ENCODE peak calls at places on chromosomes 3 and 15, in six cellular contexts. One of them, this sample, is unnamed.

GRCh38 chr3:57078366-57079220 is 18.1 kb downstream of the SPATA12 start:
- DNase-seq in AG08396: peak; percentile 55
- DNase-seq in 8988T: peak; percentile 77
- DNase-seq in stimulated activated CD4-positive, alpha-beta T cell treated with anti-CD3 and anti-CD28 coated beads, Interleukin-12 subunit alpha, Interleukin-12 subunit beta, amount 100 ng/mL, for 4 hours: peak; percentile 8
- DNase-seq in C1 segment of cervical spinal cord: peak; percentile 36
- DNase-seq in natural killer cell: no peak
- DNase-seq in this sample: peak; percentile 40

GRCh38 chr3:66675383-66675782 is 174.6 kb upstream of the LRIG1 start:
- DNase-seq in AG08396: no peak
- DNase-seq in 8988T: no peak
- DNase-seq in stimulated activated CD4-positive, alpha-beta T cell treated with anti-CD3 and anti-CD28 coated beads, Interleukin-12 subunit alpha, Interleukin-12 subunit beta, amount 100 ng/mL, for 4 hours: no peak
- DNase-seq in C1 segment of cervical spinal cord: no peak
- DNase-seq in natural killer cell: no peak
- DNase-seq in this sample: no peak

GRCh38 chr3:40523781-40524180 is 979 bp upstream of the ZNF621 start:
- DNase-seq in AG08396: no peak
- DNase-seq in 8988T: no peak
- DNase-seq in stimulated activated CD4-positive, alpha-beta T cell treated with anti-CD3 and anti-CD28 coated beads, Interleukin-12 subunit alpha, Interleukin-12 subunit beta, amount 100 ng/mL, for 4 hours: no peak
- DNase-seq in C1 segment of cervical spinal cord: no peak
- DNase-seq in natural killer cell: no peak
- DNase-seq in this sample: no peak

GRCh38 chr3:136750209-136750921 is 1.8 kb downstream of the STAG1 start:
- DNase-seq in AG08396: no peak
- DNase-seq in 8988T: no peak
- DNase-seq in stimulated activated CD4-positive, alpha-beta T cell treated with anti-CD3 and anti-CD28 coated beads, Interleukin-12 subunit alpha, Interleukin-12 subunit beta, amount 100 ng/mL, for 4 hours: no peak
- DNase-seq in C1 segment of cervical spinal cord: no peak
- DNase-seq in natural killer cell: no peak
- DNase-seq in this sample: no peak

GRCh38 chr3:15051531-15051930 is 13.6 kb downstream of the MRPS25 start:
- DNase-seq in AG08396: peak; percentile 67
- DNase-seq in 8988T: peak; percentile 81
- DNase-seq in stimulated activated CD4-positive, alpha-beta T cell treated with anti-CD3 and anti-CD28 coated beads, Interleukin-12 subunit alpha, Interleukin-12 subunit beta, amount 100 ng/mL, for 4 hours: peak; percentile 27
- DNase-seq in C1 segment of cervical spinal cord: no peak
- DNase-seq in natural killer cell: peak; percentile 23
- DNase-seq in this sample: peak; percentile 38

GRCh38 chr15:77111813-77112212 is 40.9 kb upstream of the TSPAN3 start:
- DNase-seq in AG08396: no peak
- DNase-seq in 8988T: no peak
- DNase-seq in stimulated activated CD4-positive, alpha-beta T cell treated with anti-CD3 and anti-CD28 coated beads, Interleukin-12 subunit alpha, Interleukin-12 subunit beta, amount 100 ng/mL, for 4 hours: no peak
- DNase-seq in C1 segment of cervical spinal cord: no peak
- DNase-seq in natural killer cell: no peak
- DNase-seq in this sample: no peak

GRCh38 chr3:186520957-186521842 is 23.0 kb downstream of the CRYGS start:
- DNase-seq in AG08396: no peak
- DNase-seq in 8988T: no peak
- DNase-seq in stimulated activated CD4-positive, alpha-beta T cell treated with anti-CD3 and anti-CD28 coated beads, Interleukin-12 subunit alpha, Interleukin-12 subunit beta, amount 100 ng/mL, for 4 hours: no peak
- DNase-seq in C1 segment of cervical spinal cord: no peak
- DNase-seq in natural killer cell: no peak
- DNase-seq in this sample: no peak

GRCh38 chr3:64039972-64040733 is 16.9 kb upstream of the PSMD6 start:
- DNase-seq in AG08396: no peak
- DNase-seq in 8988T: no peak
- DNase-seq in stimulated activated CD4-positive, alpha-beta T cell treated with anti-CD3 and anti-CD28 coated beads, Interleukin-12 subunit alpha, Interleukin-12 subunit beta, amount 100 ng/mL, for 4 hours: no peak
- DNase-seq in C1 segment of cervical spinal cord: no peak
- DNase-seq in natural killer cell: no peak
- DNase-seq in this sample: no peak

GRCh38 chr3:42876401-42876800 is 722 bp upstream of the CYP8B1 start:
- DNase-seq in AG08396: no peak
- DNase-seq in 8988T: no peak
- DNase-seq in stimulated activated CD4-positive, alpha-beta T cell treated with anti-CD3 and anti-CD28 coated beads, Interleukin-12 subunit alpha, Interleukin-12 subunit beta, amount 100 ng/mL, for 4 hours: no peak
- DNase-seq in C1 segment of cervical spinal cord: no peak
- DNase-seq in natural killer cell: no peak
- DNase-seq in this sample: no peak

GRCh38 chr3:52195297-52195597 is 2.7 kb upstream of the ALAS1 start:
- DNase-seq in AG08396: no peak
- DNase-seq in 8988T: no peak
- DNase-seq in stimulated activated CD4-positive, alpha-beta T cell treated with anti-CD3 and anti-CD28 coated beads, Interleukin-12 subunit alpha, Interleukin-12 subunit beta, amount 100 ng/mL, for 4 hours: no peak
- DNase-seq in C1 segment of cervical spinal cord: no peak
- DNase-seq in natural killer cell: no peak
- DNase-seq in this sample: no peak

GRCh38 chr3:123469323-123469995 is 20.6 kb upstream of the ADCY5 start:
- DNase-seq in AG08396: no peak
- DNase-seq in 8988T: no peak
- DNase-seq in stimulated activated CD4-positive, alpha-beta T cell treated with anti-CD3 and anti-CD28 coated beads, Interleukin-12 subunit alpha, Interleukin-12 subunit beta, amount 100 ng/mL, for 4 hours: no peak
- DNase-seq in C1 segment of cervical spinal cord: no peak
- DNase-seq in natural killer cell: no peak
- DNase-seq in this sample: no peak

GRCh38 chr3:186361612-186362408 is at the start of gene DGKG:
- DNase-seq in AG08396: peak; percentile 68
- DNase-seq in 8988T: peak; percentile 95
- DNase-seq in stimulated activated CD4-positive, alpha-beta T cell treated with anti-CD3 and anti-CD28 coated beads, Interleukin-12 subunit alpha, Interleukin-12 subunit beta, amount 100 ng/mL, for 4 hours: peak; percentile 8
- DNase-seq in C1 segment of cervical spinal cord: peak; percentile 42
- DNase-seq in natural killer cell: peak; percentile 17
- DNase-seq in this sample: no peak

GRCh38 chr3:120678331-120678845 is 3.7 kb downstream of the HGD start:
- DNase-seq in AG08396: peak; percentile 36
- DNase-seq in 8988T: no peak
- DNase-seq in stimulated activated CD4-positive, alpha-beta T cell treated with anti-CD3 and anti-CD28 coated beads, Interleukin-12 subunit alpha, Interleukin-12 subunit beta, amount 100 ng/mL, for 4 hours: no peak
- DNase-seq in C1 segment of cervical spinal cord: peak; percentile 55
- DNase-seq in natural killer cell: no peak
- DNase-seq in this sample: peak; percentile 60

GRCh38 chr3:102038477-102039142 is 189.3 kb downstream of the NFKBIZ start:
- DNase-seq in AG08396: no peak
- DNase-seq in 8988T: no peak
- DNase-seq in stimulated activated CD4-positive, alpha-beta T cell treated with anti-CD3 and anti-CD28 coated beads, Interleukin-12 subunit alpha, Interleukin-12 subunit beta, amount 100 ng/mL, for 4 hours: no peak
- DNase-seq in C1 segment of cervical spinal cord: no peak
- DNase-seq in natural killer cell: no peak
- DNase-seq in this sample: peak; percentile 68

GRCh38 chr15:65980824-65981456 is 111.6 kb downstream of the RAB11A start:
- DNase-seq in AG08396: peak; percentile 91
- DNase-seq in 8988T: peak; percentile 69
- DNase-seq in stimulated activated CD4-positive, alpha-beta T cell treated with anti-CD3 and anti-CD28 coated beads, Interleukin-12 subunit alpha, Interleukin-12 subunit beta, amount 100 ng/mL, for 4 hours: peak; percentile 10
- DNase-seq in C1 segment of cervical spinal cord: peak; percentile 3
- DNase-seq in natural killer cell: no peak
- DNase-seq in this sample: peak; percentile 35

GRCh38 chr15:72319985-72320671 is at the start of gene CELF6:
- DNase-seq in AG08396: peak; percentile 92
- DNase-seq in 8988T: peak; percentile 72
- DNase-seq in stimulated activated CD4-positive, alpha-beta T cell treated with anti-CD3 and anti-CD28 coated beads, Interleukin-12 subunit alpha, Interleukin-12 subunit beta, amount 100 ng/mL, for 4 hours: peak; percentile 63
- DNase-seq in C1 segment of cervical spinal cord: peak; percentile 67
- DNase-seq in natural killer cell: peak; percentile 77
- DNase-seq in this sample: peak; percentile 80

GRCh38 chr3:42043116-42043796 is 47.9 kb upstream of the TRAK1 start:
- DNase-seq in AG08396: no peak
- DNase-seq in 8988T: no peak
- DNase-seq in stimulated activated CD4-positive, alpha-beta T cell treated with anti-CD3 and anti-CD28 coated beads, Interleukin-12 subunit alpha, Interleukin-12 subunit beta, amount 100 ng/mL, for 4 hours: no peak
- DNase-seq in C1 segment of cervical spinal cord: no peak
- DNase-seq in natural killer cell: no peak
- DNase-seq in this sample: no peak

GRCh38 chr3:5019411-5020261 is 40.4 kb downstream of the BHLHE40 start:
- DNase-seq in AG08396: no peak
- DNase-seq in 8988T: no peak
- DNase-seq in stimulated activated CD4-positive, alpha-beta T cell treated with anti-CD3 and anti-CD28 coated beads, Interleukin-12 subunit alpha, Interleukin-12 subunit beta, amount 100 ng/mL, for 4 hours: peak; percentile 59
- DNase-seq in C1 segment of cervical spinal cord: no peak
- DNase-seq in natural killer cell: no peak
- DNase-seq in this sample: no peak

GRCh38 chr3:152853196-152853595 is 18.3 kb downstream of the P2RY1 start:
- DNase-seq in AG08396: no peak
- DNase-seq in 8988T: no peak
- DNase-seq in stimulated activated CD4-positive, alpha-beta T cell treated with anti-CD3 and anti-CD28 coated beads, Interleukin-12 subunit alpha, Interleukin-12 subunit beta, amount 100 ng/mL, for 4 hours: no peak
- DNase-seq in C1 segment of cervical spinal cord: no peak
- DNase-seq in natural killer cell: no peak
- DNase-seq in this sample: peak; percentile 18

GRCh38 chr3:158107508-158108095 is 1.4 kb upstream of the SHOX2 start:
- DNase-seq in AG08396: no peak
- DNase-seq in 8988T: no peak
- DNase-seq in stimulated activated CD4-positive, alpha-beta T cell treated with anti-CD3 and anti-CD28 coated beads, Interleukin-12 subunit alpha, Interleukin-12 subunit beta, amount 100 ng/mL, for 4 hours: no peak
- DNase-seq in C1 segment of cervical spinal cord: no peak
- DNase-seq in natural killer cell: no peak
- DNase-seq in this sample: no peak

GRCh38 chr3:108513961-108514360 is 3.6 kb upstream of the MYH15 start:
- DNase-seq in AG08396: no peak
- DNase-seq in 8988T: no peak
- DNase-seq in stimulated activated CD4-positive, alpha-beta T cell treated with anti-CD3 and anti-CD28 coated beads, Interleukin-12 subunit alpha, Interleukin-12 subunit beta, amount 100 ng/mL, for 4 hours: no peak
- DNase-seq in C1 segment of cervical spinal cord: no peak
- DNase-seq in natural killer cell: no peak
- DNase-seq in this sample: no peak

GRCh38 chr3:56744016-56744415 is 57.7 kb downstream of the ARHGEF3 start:
- DNase-seq in AG08396: no peak
- DNase-seq in 8988T: no peak
- DNase-seq in stimulated activated CD4-positive, alpha-beta T cell treated with anti-CD3 and anti-CD28 coated beads, Interleukin-12 subunit alpha, Interleukin-12 subunit beta, amount 100 ng/mL, for 4 hours: no peak
- DNase-seq in C1 segment of cervical spinal cord: no peak
- DNase-seq in natural killer cell: no peak
- DNase-seq in this sample: no peak

GRCh38 chr15:66253643-66254363 is at the start of gene MEGF11:
- DNase-seq in AG08396: peak; percentile 57
- DNase-seq in 8988T: peak; percentile 55
- DNase-seq in stimulated activated CD4-positive, alpha-beta T cell treated with anti-CD3 and anti-CD28 coated beads, Interleukin-12 subunit alpha, Interleukin-12 subunit beta, amount 100 ng/mL, for 4 hours: peak; percentile 4
- DNase-seq in C1 segment of cervical spinal cord: peak; percentile 15
- DNase-seq in natural killer cell: no peak
- DNase-seq in this sample: no peak

GRCh38 chr3:194218646-194219453 is 82.9 kb downstream of the HES1 start:
- DNase-seq in AG08396: no peak
- DNase-seq in 8988T: no peak
- DNase-seq in stimulated activated CD4-positive, alpha-beta T cell treated with anti-CD3 and anti-CD28 coated beads, Interleukin-12 subunit alpha, Interleukin-12 subunit beta, amount 100 ng/mL, for 4 hours: no peak
- DNase-seq in C1 segment of cervical spinal cord: no peak
- DNase-seq in natural killer cell: no peak
- DNase-seq in this sample: no peak

GRCh38 chr3:141280086-141280485 is 48.5 kb downstream of the PXYLP1 start:
- DNase-seq in AG08396: peak; percentile 74
- DNase-seq in 8988T: no peak
- DNase-seq in stimulated activated CD4-positive, alpha-beta T cell treated with anti-CD3 and anti-CD28 coated beads, Interleukin-12 subunit alpha, Interleukin-12 subunit beta, amount 100 ng/mL, for 4 hours: no peak
- DNase-seq in C1 segment of cervical spinal cord: no peak
- DNase-seq in natural killer cell: no peak
- DNase-seq in this sample: no peak

GRCh38 chr3:131702156-131702555 is 199.4 kb upstream of the MRPL3 start:
- DNase-seq in AG08396: no peak
- DNase-seq in 8988T: no peak
- DNase-seq in stimulated activated CD4-positive, alpha-beta T cell treated with anti-CD3 and anti-CD28 coated beads, Interleukin-12 subunit alpha, Interleukin-12 subunit beta, amount 100 ng/mL, for 4 hours: no peak
- DNase-seq in C1 segment of cervical spinal cord: no peak
- DNase-seq in natural killer cell: no peak
- DNase-seq in this sample: no peak

GRCh38 chr3:195105389-195105788 is 165.6 kb downstream of the XXYLT1 start:
- DNase-seq in AG08396: no peak
- DNase-seq in 8988T: no peak
- DNase-seq in stimulated activated CD4-positive, alpha-beta T cell treated with anti-CD3 and anti-CD28 coated beads, Interleukin-12 subunit alpha, Interleukin-12 subunit beta, amount 100 ng/mL, for 4 hours: no peak
- DNase-seq in C1 segment of cervical spinal cord: no peak
- DNase-seq in natural killer cell: no peak
- DNase-seq in this sample: no peak

GRCh38 chr3:196643201-196643749 is 3.8 kb downstream of the NRROS start:
- DNase-seq in AG08396: no peak
- DNase-seq in 8988T: no peak
- DNase-seq in stimulated activated CD4-positive, alpha-beta T cell treated with anti-CD3 and anti-CD28 coated beads, Interleukin-12 subunit alpha, Interleukin-12 subunit beta, amount 100 ng/mL, for 4 hours: no peak
- DNase-seq in C1 segment of cervical spinal cord: peak; percentile 18
- DNase-seq in natural killer cell: peak; percentile 76
- DNase-seq in this sample: no peak

This sample was measured in foreskin melanocyte.